ENCODE peak calls at places on chromosomes 2 and 18, in four cellular contexts. W, A, J and Q are unnamed samples.

GRCh38 chr2:219467736-219468075 is 31.0 kb upstream of the GMPPA start:
- DNase-seq in A (no peak), W (no peak), J (no peak), Q (no peak)

GRCh38 chr18:62300359-62300963 is 24.6 kb upstream of the TNFRSF11A start:
- DNase-seq in W (no peak), A (no peak), J (no peak), Q (no peak)

GRCh38 chr2:182650704-182651103 is 65.4 kb upstream of the DNAJC10 start:
- DNase-seq in J (peak; percentile 66), A (no peak), W (no peak), Q (no peak)

GRCh38 chr2:186205243-186205642 is 280.8 kb upstream of the ZC3H15 start:
- DNase-seq in A (no peak), W (no peak), J (no peak), Q (no peak)

GRCh38 chr2:206792645-206793044 is 27.2 kb downstream of the FASTKD2 start:
- DNase-seq in A (no peak), J (no peak), W (no peak), Q (no peak)

GRCh38 chr2:190119257-190119656 is 56.7 kb upstream of the MSTN start:
- DNase-seq in J (no peak), W (peak; percentile 38), A (no peak), Q (no peak)

GRCh38 chr2:205276071-205276777 is 406.1 kb upstream of the NRP2 start:
- DNase-seq in A (no peak), J (peak; percentile 35), W (no peak), Q (no peak)

GRCh38 chr2:58762176-58762781 is 521.2 kb upstream of the FANCL start:
- DNase-seq in W (no peak), A (peak; percentile 79), J (peak; percentile 68), Q (no peak)

GRCh38 chr2:11680181-11680900 is 10.3 kb upstream of the NTSR2 start:
- DNase-seq in J (no peak), W (no peak), A (no peak), Q (no peak)

GRCh38 chr2:127174176-127174575 is 45.9 kb downstream of the CYP27C1 start:
- DNase-seq in W (no peak), A (peak; percentile 40), J (no peak), Q (no peak)

GRCh38 chr2:18883626-18884456 is 294.5 kb upstream of the NT5C1B start:
- DNase-seq in J (peak; percentile 35), A (peak; percentile 54), W (no peak), Q (no peak)

GRCh38 chr2:237154050-237154638 is 68.5 kb downstream of the COPS8 start:
- DNase-seq in J (peak; percentile 66), A (peak; percentile 73), W (no peak), Q (no peak)

GRCh38 chr2:195604723-195605122 is 52.3 kb upstream of the SLC39A10 start:
- DNase-seq in A (no peak), W (no peak), J (no peak), Q (no peak)

GRCh38 chr2:28233070-28233718 is 159.5 kb upstream of the FOSL2 start:
- DNase-seq in J (peak; percentile 71), A (peak; percentile 43), W (peak; percentile 40), Q (no peak)

GRCh38 chr2:167415068-167415467 is 526.8 kb downstream of the XIRP2 start:
- DNase-seq in W (no peak), A (no peak), J (no peak), Q (no peak)

GRCh38 chr2:167406558-167406957 is 518.3 kb downstream of the XIRP2 start:
- DNase-seq in J (no peak), W (no peak), A (no peak), Q (no peak)

DNA sequence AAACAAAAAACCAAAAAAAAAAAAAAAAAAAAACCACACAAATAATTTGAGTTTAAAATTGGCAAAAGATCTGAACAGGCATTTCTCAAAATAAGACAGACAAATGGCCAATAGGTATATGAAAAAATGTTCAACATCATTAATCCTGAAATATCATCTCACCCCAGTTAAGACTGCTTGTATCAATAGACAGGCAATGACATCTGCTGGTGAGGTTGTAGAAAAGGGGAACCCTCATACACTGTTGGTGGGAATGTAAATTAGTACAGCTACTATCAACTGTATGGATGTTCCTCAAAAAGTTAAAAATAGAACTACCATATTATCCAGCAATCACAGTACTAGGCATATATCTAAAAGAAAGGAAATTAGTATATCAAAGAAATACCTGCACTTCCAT is 523.1 kb downstream of the XIRP2 start:
- DNase-seq in A (no peak), J (no peak), W (no peak), Q (no peak)
- TF ChIP-seq CTCF in A (no peak), J (no peak), W (no peak), Q (no peak)

DNA sequence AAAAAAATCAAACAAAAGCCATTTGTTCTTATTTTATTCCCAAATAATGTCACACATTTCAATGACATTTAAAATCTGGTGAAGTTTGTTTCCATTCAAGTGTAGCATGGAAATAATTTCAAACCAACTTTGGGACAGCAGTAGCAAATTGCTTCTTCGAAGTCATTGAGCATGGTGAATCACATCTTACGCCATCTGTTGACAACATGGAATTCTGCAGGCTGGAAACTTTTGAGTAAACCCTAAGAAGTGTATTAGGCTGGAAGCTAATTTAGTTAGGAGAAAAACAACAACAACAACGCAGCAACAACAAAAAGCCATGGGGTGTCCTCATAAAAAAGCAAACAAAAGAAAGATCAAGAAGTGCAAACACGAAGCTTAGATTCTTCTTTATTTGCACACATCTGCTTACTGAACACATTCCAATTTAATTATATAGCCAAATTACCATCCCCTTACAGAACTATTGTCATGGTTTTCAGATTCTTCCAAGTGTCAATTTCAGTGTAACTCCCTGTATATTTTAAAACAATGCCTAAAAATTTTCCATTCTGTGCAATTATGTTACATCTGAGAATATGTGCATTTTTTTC is 659.0 kb upstream of the CDH7 start:
- DNase-seq in W (no peak), A (peak; percentile 32), J (no peak), Q (no peak)
- TF ChIP-seq CTCF in W (peak; percentile 37), A (peak; percentile 49), J (peak; percentile 25), Q (no peak)

GRCh38 chr18:49018553-49018943 is 67.8 kb upstream of the SMAD7 start:
- DNase-seq in J (no peak), W (no peak), A (no peak), Q (no peak)
- TF ChIP-seq CTCF in J (no peak), W (no peak), A (no peak), Q (no peak)

GRCh38 chr2:75102011-75102410 is 97.3 kb downstream of the TACR1 start:
- DNase-seq in J (peak; percentile 3), W (no peak), A (no peak), Q (no peak)

GRCh38 chr2:75099521-75099922 is 99.8 kb downstream of the TACR1 start:
- DNase-seq in A (no peak), W (no peak), J (peak; percentile 23), Q (no peak)

GRCh38 chr2:75100011-75100680 is 99.2 kb downstream of the TACR1 start:
- DNase-seq in J (peak; percentile 92), W (no peak), A (no peak), Q (no peak)

GRCh38 chr2:75100691-75101236 is 98.6 kb downstream of the TACR1 start:
- DNase-seq in J (peak; percentile 84), W (no peak), A (no peak), Q (no peak)

DNA sequence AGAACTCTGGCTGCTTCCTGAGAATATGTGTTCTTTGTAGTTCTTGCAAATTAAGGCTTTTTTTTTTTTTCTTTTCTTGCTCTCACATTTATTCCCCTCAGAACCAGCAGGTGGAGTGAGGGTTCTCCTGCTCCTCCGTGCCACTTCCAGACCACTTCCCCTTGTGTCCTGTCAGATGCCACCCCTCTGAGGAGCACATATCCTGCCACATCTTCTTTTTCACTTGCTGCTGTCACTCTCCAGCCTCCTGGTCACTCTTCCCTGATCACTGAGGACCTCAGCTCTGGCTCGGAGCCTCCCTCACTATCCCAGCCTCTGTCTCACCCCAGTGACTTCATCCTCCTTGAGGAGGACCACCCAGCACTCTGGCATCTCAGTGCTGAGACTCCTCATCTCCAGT is 100.5 kb downstream of the TACR1 start:
- DNase-seq in A (peak; percentile 20), J (peak; percentile 48), W (no peak), Q (no peak)
- TF ChIP-seq CTCF in A (peak; percentile 32), J (peak; percentile 66), W (no peak), Q (peak; percentile 32)

GRCh38 chr2:149312039-149312438 is 18.3 kb upstream of the LYPD6 start:
- DNase-seq in A (no peak), W (no peak), J (no peak), Q (no peak)
- TF ChIP-seq CTCF in A (no peak), W (no peak), J (no peak), Q (no peak)

DNA sequence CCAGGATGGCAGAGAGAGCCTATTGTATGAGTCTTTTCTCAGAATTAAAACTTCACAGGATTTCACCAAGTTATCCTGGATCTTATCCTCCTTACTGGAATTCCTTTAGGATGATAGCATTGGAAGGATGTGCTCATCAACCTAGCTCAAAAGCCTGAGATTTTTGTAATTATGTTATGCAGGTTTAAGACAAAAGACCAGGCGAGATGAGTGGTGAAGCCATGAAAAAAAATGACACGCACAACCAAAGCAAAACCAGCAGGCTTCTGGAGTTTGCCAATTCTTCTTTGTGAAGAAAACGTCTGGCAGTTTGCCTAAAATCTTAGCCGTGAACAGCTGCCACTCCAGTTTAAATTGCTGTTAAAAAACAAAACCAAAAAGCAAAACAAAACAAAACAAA is 383.7 kb upstream of the SMIM21 start:
- DNase-seq in J (peak; percentile 58), A (no peak), W (no peak), Q (no peak)
- TF ChIP-seq CTCF in J (no peak), A (no peak), W (no peak), Q (no peak)